ENCODE peak calls at places on chromosomes 2 and 18, in five cellular contexts. One of them, this sample, is unnamed.

GRCh38 chr18:23716516-23716915 is 27.3 kb downstream of the LAMA3 start:
- DNase-seq in lower leg skin: peak; percentile 53
- DNase-seq in WERI-Rb-1: no peak
- DNase-seq in hepatocyte: peak; percentile 63
- DNase-seq in AG04450: peak; percentile 58
- DNase-seq in this sample: peak; percentile 76

GRCh38 chr2:95390272-95390880 is 12.1 kb upstream of the FAHD2A start:
- DNase-seq in lower leg skin: peak; percentile 59
- DNase-seq in WERI-Rb-1: no peak
- DNase-seq in hepatocyte: peak; percentile 37
- DNase-seq in AG04450: no peak
- DNase-seq in this sample: no peak

GRCh38 chr18:65753520-65753919 is 2.7 kb downstream of the CDH7 start:
- DNase-seq in lower leg skin: no peak
- DNase-seq in WERI-Rb-1: peak; percentile 48
- DNase-seq in hepatocyte: peak; percentile 78
- DNase-seq in AG04450: no peak
- DNase-seq in this sample: peak; percentile 3

GRCh38 chr2:9907402-9907801 is 44.1 kb upstream of the GRHL1 start:
- DNase-seq in lower leg skin: no peak
- DNase-seq in WERI-Rb-1: no peak
- DNase-seq in hepatocyte: no peak
- DNase-seq in AG04450: no peak
- DNase-seq in this sample: no peak

GRCh38 chr2:54559593-54560145 is 103.5 kb downstream of the SPTBN1 start:
- DNase-seq in lower leg skin: peak; percentile 92
- DNase-seq in WERI-Rb-1: no peak
- DNase-seq in hepatocyte: peak; percentile 53
- DNase-seq in AG04450: no peak
- DNase-seq in this sample: no peak

GRCh38 chr2:64338910-64339500 is 115.0 kb upstream of the LGALSL start:
- DNase-seq in lower leg skin: peak; percentile 59
- DNase-seq in WERI-Rb-1: peak; percentile 68
- DNase-seq in hepatocyte: no peak
- DNase-seq in AG04450: no peak
- DNase-seq in this sample: no peak

GRCh38 chr2:32404691-32405090 is 47.9 kb downstream of the BIRC6 start:
- DNase-seq in lower leg skin: no peak
- DNase-seq in WERI-Rb-1: no peak
- DNase-seq in hepatocyte: no peak
- DNase-seq in AG04450: no peak
- DNase-seq in this sample: no peak

GRCh38 chr2:26669099-26669498 is 23.4 kb upstream of the KCNK3 start:
- DNase-seq in lower leg skin: peak; percentile 32
- DNase-seq in WERI-Rb-1: no peak
- DNase-seq in hepatocyte: no peak
- DNase-seq in AG04450: no peak
- DNase-seq in this sample: no peak

GRCh38 chr2:220469201-220469600 is 841.8 kb downstream of the SLC4A3 start:
- DNase-seq in lower leg skin: no peak
- DNase-seq in WERI-Rb-1: no peak
- DNase-seq in hepatocyte: no peak
- DNase-seq in AG04450: peak; percentile 36
- DNase-seq in this sample: no peak

GRCh38 chr2:125085904-125086303 is 1060.8 kb downstream of the CNTNAP5 start:
- DNase-seq in lower leg skin: no peak
- DNase-seq in WERI-Rb-1: no peak
- DNase-seq in hepatocyte: no peak
- DNase-seq in AG04450: no peak
- DNase-seq in this sample: no peak

GRCh38 chr2:109391243-109391642 is 222.5 kb downstream of the SEPTIN10 start:
- DNase-seq in lower leg skin: no peak
- DNase-seq in WERI-Rb-1: no peak
- DNase-seq in hepatocyte: no peak
- DNase-seq in AG04450: no peak
- DNase-seq in this sample: no peak

GRCh38 chr2:197711576-197711975 is 6.4 kb downstream of the MARS2 start:
- DNase-seq in lower leg skin: no peak
- DNase-seq in WERI-Rb-1: no peak
- DNase-seq in hepatocyte: no peak
- DNase-seq in AG04450: no peak
- DNase-seq in this sample: no peak

GRCh38 chr2:239167766-239168444 is 232.9 kb downstream of the HDAC4 start:
- DNase-seq in lower leg skin: peak; percentile 46
- DNase-seq in WERI-Rb-1: no peak
- DNase-seq in hepatocyte: no peak
- DNase-seq in AG04450: no peak
- DNase-seq in this sample: no peak

GRCh38 chr2:42139141-42139540 is 30.0 kb upstream of the EML4 start:
- DNase-seq in lower leg skin: no peak
- DNase-seq in WERI-Rb-1: no peak
- DNase-seq in hepatocyte: no peak
- DNase-seq in AG04450: no peak
- DNase-seq in this sample: no peak

GRCh38 chr2:29459445-29460179 is 344.4 kb downstream of the CLIP4 start:
- DNase-seq in lower leg skin: no peak
- DNase-seq in WERI-Rb-1: no peak
- DNase-seq in hepatocyte: peak; percentile 29
- DNase-seq in AG04450: peak; percentile 62
- DNase-seq in this sample: no peak

GRCh38 chr2:146481629-146482028 is 1363.2 kb upstream of the ACVR2A start:
- DNase-seq in lower leg skin: no peak
- DNase-seq in WERI-Rb-1: no peak
- DNase-seq in hepatocyte: no peak
- DNase-seq in AG04450: peak; percentile 4
- DNase-seq in this sample: peak; percentile 30

GRCh38 chr2:23146011-23146410 is 239.0 kb upstream of the KLHL29 start:
- DNase-seq in lower leg skin: no peak
- DNase-seq in WERI-Rb-1: no peak
- DNase-seq in hepatocyte: no peak
- DNase-seq in AG04450: no peak
- DNase-seq in this sample: no peak

GRCh38 chr2:48961009-48961408 is 193.3 kb downstream of the FSHR start:
- DNase-seq in lower leg skin: no peak
- DNase-seq in WERI-Rb-1: no peak
- DNase-seq in hepatocyte: no peak
- DNase-seq in AG04450: no peak
- DNase-seq in this sample: no peak

GRCh38 chr2:28250006-28250405 is 142.7 kb upstream of the FOSL2 start:
- DNase-seq in lower leg skin: no peak
- DNase-seq in WERI-Rb-1: no peak
- DNase-seq in hepatocyte: peak; percentile 73
- DNase-seq in AG04450: peak; percentile 52
- DNase-seq in this sample: no peak

GRCh38 chr18:32530947-32531651 is 60.4 kb upstream of the GAREM1 start:
- DNase-seq in lower leg skin: no peak
- DNase-seq in WERI-Rb-1: no peak
- DNase-seq in hepatocyte: peak; percentile 65
- DNase-seq in AG04450: no peak
- DNase-seq in this sample: peak; percentile 74

GRCh38 chr2:74817333-74817732 is 16.6 kb upstream of the HK2 start:
- DNase-seq in lower leg skin: no peak
- DNase-seq in WERI-Rb-1: no peak
- DNase-seq in hepatocyte: no peak
- DNase-seq in AG04450: no peak
- DNase-seq in this sample: no peak

GRCh38 chr2:181165199-181165868 is 184.9 kb downstream of the UBE2E3 start:
- DNase-seq in lower leg skin: no peak
- DNase-seq in WERI-Rb-1: no peak
- DNase-seq in hepatocyte: no peak
- DNase-seq in AG04450: no peak
- DNase-seq in this sample: no peak

GRCh38 chr2:219084791-219085190 is 24.1 kb upstream of the IHH start:
- DNase-seq in lower leg skin: no peak
- DNase-seq in WERI-Rb-1: no peak
- DNase-seq in hepatocyte: no peak
- DNase-seq in AG04450: no peak
- DNase-seq in this sample: no peak

GRCh38 chr2:164896634-164897033 is 55.0 kb upstream of the COBLL1 start:
- DNase-seq in lower leg skin: no peak
- DNase-seq in WERI-Rb-1: no peak
- DNase-seq in hepatocyte: peak; percentile 40
- DNase-seq in AG04450: no peak
- DNase-seq in this sample: no peak

GRCh38 chr2:236541008-236541562 is 28.5 kb upstream of the ACKR3 start:
- DNase-seq in lower leg skin: no peak
- DNase-seq in WERI-Rb-1: no peak
- DNase-seq in hepatocyte: no peak
- DNase-seq in AG04450: no peak
- DNase-seq in this sample: no peak

GRCh38 chr2:215522237-215522636 is 86.4 kb upstream of the FN1 start:
- DNase-seq in lower leg skin: no peak
- DNase-seq in WERI-Rb-1: no peak
- DNase-seq in hepatocyte: no peak
- DNase-seq in AG04450: no peak
- DNase-seq in this sample: no peak
- H3K4me3 ChIP-seq in lower leg skin: no peak overlapping the region
- H3K4me3 ChIP-seq in WERI-Rb-1: no peak overlapping the region
- H3K4me3 ChIP-seq in hepatocyte: no peak overlapping the region
- H3K4me3 ChIP-seq in AG04450: no peak overlapping the region
- H3K4me3 ChIP-seq in this sample: no peak overlapping the region

DNA sequence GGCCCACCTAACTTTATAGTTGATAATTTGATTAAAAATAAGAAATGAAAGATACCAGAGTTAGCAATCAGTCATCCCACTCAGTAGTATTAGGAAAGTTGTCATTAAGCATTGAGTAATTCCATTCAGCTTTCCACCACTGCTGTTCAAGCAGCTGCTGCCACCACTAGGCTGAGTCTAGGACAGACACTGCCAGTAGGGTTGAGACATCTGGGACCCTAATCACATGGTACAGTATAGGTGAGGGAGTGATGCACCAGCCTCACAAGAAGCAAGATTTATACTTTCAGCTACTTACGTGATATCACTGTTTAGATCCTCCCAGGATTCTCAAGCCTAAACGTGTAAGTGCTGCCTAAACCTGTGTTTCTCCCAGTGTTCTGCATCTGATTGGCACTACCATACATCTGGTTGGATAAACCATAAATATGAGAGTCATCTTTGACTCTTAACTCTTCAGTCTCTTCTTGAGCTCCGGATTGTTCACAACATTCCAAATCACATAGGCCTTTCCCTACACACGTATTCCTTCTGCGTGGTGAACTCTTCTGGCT is 3.2 kb downstream of the UBXN4 start:
- DNase-seq in lower leg skin: no peak
- DNase-seq in WERI-Rb-1: peak; percentile 73
- DNase-seq in hepatocyte: peak; percentile 39
- DNase-seq in AG04450: no peak
- DNase-seq in this sample: no peak
- TF ChIP-seq CTCF in lower leg skin: no peak
- TF ChIP-seq CTCF in WERI-Rb-1: peak; percentile 43
- TF ChIP-seq CTCF in hepatocyte: peak; percentile 18
- TF ChIP-seq CTCF in AG04450: no peak
- TF ChIP-seq CTCF in this sample: peak; percentile 44

DNA sequence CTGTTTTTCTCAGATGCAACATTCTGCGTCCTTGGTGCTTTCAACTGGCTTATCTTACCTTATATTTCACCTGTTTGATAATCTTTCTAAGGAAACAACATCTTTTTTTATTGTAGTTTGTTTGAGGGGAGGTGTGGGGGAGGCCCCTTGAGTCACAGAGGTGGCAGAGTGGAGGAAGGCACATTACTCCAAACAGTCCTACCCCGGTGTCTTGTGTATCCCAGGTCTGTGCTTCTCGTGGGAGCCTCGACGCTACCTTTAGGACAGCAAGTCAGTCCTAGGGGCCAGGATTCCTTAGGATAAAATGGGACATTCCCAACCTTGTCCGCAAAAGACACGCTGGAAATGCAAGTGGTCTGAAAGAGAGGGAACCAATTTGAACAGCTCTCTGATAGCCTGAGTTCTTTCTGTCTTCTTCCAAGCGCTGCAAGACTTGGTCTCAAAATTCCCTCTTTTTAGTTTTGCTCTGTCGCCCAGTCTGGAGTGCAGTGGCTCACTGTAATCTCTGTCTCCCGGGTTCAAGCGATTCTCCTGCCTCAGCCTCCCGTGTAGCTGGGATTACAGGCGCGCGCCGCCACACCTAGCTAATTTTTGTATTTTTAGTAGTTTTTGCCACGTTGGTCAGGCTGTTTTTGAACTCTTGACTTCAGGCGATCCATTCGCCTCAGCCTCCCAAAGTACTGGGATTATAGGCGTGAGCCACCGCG is 4.0 kb downstream of the GATA6 start:
- DNase-seq in lower leg skin: no peak
- DNase-seq in WERI-Rb-1: no peak
- DNase-seq in hepatocyte: no peak
- DNase-seq in AG04450: no peak
- DNase-seq in this sample: no peak
- H3K4me3 ChIP-seq in lower leg skin: no peak overlapping the region
- H3K4me3 ChIP-seq in WERI-Rb-1: no peak overlapping the region
- H3K4me3 ChIP-seq in hepatocyte: peak overlapping the region; percentile 98
- H3K4me3 ChIP-seq in AG04450: no peak overlapping the region
- H3K4me3 ChIP-seq in this sample: no peak overlapping the region

GRCh38 chr2:6789559-6790138 is 76.1 kb downstream of the CMPK2 start:
- DNase-seq in lower leg skin: no peak
- DNase-seq in WERI-Rb-1: no peak
- DNase-seq in hepatocyte: no peak
- DNase-seq in AG04450: no peak
- DNase-seq in this sample: no peak

GRCh38 chr2:6793913-6794312 is 71.8 kb downstream of the CMPK2 start:
- DNase-seq in lower leg skin: no peak
- DNase-seq in WERI-Rb-1: no peak
- DNase-seq in hepatocyte: no peak
- DNase-seq in AG04450: no peak
- DNase-seq in this sample: no peak

GRCh38 chr2:6794484-6794883 is 71.2 kb downstream of the CMPK2 start:
- DNase-seq in lower leg skin: no peak
- DNase-seq in WERI-Rb-1: no peak
- DNase-seq in hepatocyte: no peak
- DNase-seq in AG04450: no peak
- DNase-seq in this sample: no peak

GRCh38 chr2:6793371-6793770 is 72.3 kb downstream of the CMPK2 start:
- DNase-seq in lower leg skin: no peak
- DNase-seq in WERI-Rb-1: no peak
- DNase-seq in hepatocyte: peak; percentile 64
- DNase-seq in AG04450: no peak
- DNase-seq in this sample: peak; percentile 26

GRCh38 chr2:6791682-6792081 is 74.0 kb downstream of the CMPK2 start:
- DNase-seq in lower leg skin: no peak
- DNase-seq in WERI-Rb-1: peak; percentile 58
- DNase-seq in hepatocyte: no peak
- DNase-seq in AG04450: no peak
- DNase-seq in this sample: no peak
- TF ChIP-seq CTCF in lower leg skin: no peak
- TF ChIP-seq CTCF in WERI-Rb-1: peak; percentile 80
- TF ChIP-seq CTCF in hepatocyte: no peak
- TF ChIP-seq CTCF in AG04450: no peak
- TF ChIP-seq CTCF in this sample: peak; percentile 23

This sample was measured in epithelial cell of proximal tubule.